ENCODE peak calls at places on chromosomes 11 and 22, in ten cellular contexts. D, Z, M, F, Q, H, A, B, I and P are unnamed samples. For H3K4me1, the result is how much of the 10 kb centered on the place peaks cover.

GRCh38 chr11:36411202-36411640 is 98.9 kb downstream of the TRAF6 start:
- DNase-seq in D (no peak), Z (peak), M (peak), F (no peak), Q (no peak), H (no peak), A (peak), B (peak), I (no peak), P (no peak)

GRCh38 chr22:27492566-27493201 is 308.9 kb downstream of the MN1 start:
- DNase-seq in D (no peak), Z (no peak), M (no peak), F (no peak), Q (no peak), H (no peak), A (no peak), B (no peak), I (no peak), P (no peak)

GRCh38 chr11:31449040-31449439 is 60.4 kb downstream of the IMMP1L start:
- DNase-seq in D (no peak), Z (no peak), M (no peak), F (no peak), Q (no peak), H (no peak), A (no peak), B (no peak), I (no peak), P (no peak)

GRCh38 chr22:46967445-46968358 is 205.3 kb downstream of the TBC1D22A start:
- DNase-seq in D (no peak), Z (no peak), M (no peak), F (no peak), Q (no peak), H (no peak), A (no peak), B (no peak), I (no peak), P (no peak)

GRCh38 chr11:66851698-66852465 is 5.0 kb upstream of the LRFN4 start:
- DNase-seq in D (peak), Z (peak), M (peak), F (no peak), Q (peak), H (no peak), A (no peak), B (no peak), I (no peak), P (no peak)

GRCh38 chr11:13042873-13043338 is 33.8 kb downstream of the RASSF10 start:
- DNase-seq in D (no peak), Z (no peak), M (no peak), F (no peak), Q (no peak), H (no peak), A (no peak), B (no peak), I (peak), P (no peak)

GRCh38 chr11:19766810-19767209 is 54.2 kb downstream of the NAV2 start:
- DNase-seq in D (no peak), Z (no peak), M (no peak), F (no peak), Q (no peak), H (no peak), A (no peak), B (no peak), I (no peak), P (no peak)

GRCh38 chr11:6505577-6506240 is 8.6 kb downstream of the DNHD1 start:
- DNase-seq in D (no peak), Z (no peak), M (no peak), F (peak), Q (peak), H (no peak), A (peak), B (no peak), I (peak), P (peak)

GRCh38 chr22:45969801-45970464 is 7.0 kb downstream of the WNT7B start:
- DNase-seq in D (no peak), Z (no peak), M (no peak), F (no peak), Q (no peak), H (no peak), A (no peak), B (no peak), I (no peak), P (no peak)

GRCh38 chr11:460331-461199 is 10.5 kb downstream of the PTDSS2 start:
- DNase-seq in D (no peak), Z (no peak), M (peak), F (no peak), Q (peak), H (no peak), A (no peak), B (no peak), I (no peak), P (no peak)

GRCh38 chr11:3959918-3960295 is 104.4 kb downstream of the STIM1 start:
- DNase-seq in D (no peak), Z (no peak), M (no peak), F (no peak), Q (no peak), H (no peak), A (no peak), B (no peak), I (no peak), P (no peak)

GRCh38 chr11:17256512-17256911 is 20.0 kb upstream of the NUCB2 start:
- DNase-seq in D (no peak), Z (no peak), M (no peak), F (no peak), Q (no peak), H (no peak), A (peak), B (no peak), I (no peak), P (no peak)

GRCh38 chr11:27444801-27445215 is 27.8 kb downstream of the LGR4 start:
- DNase-seq in D (no peak), Z (no peak), M (no peak), F (no peak), Q (no peak), H (no peak), A (no peak), B (no peak), I (peak), P (no peak)

GRCh38 chr22:25095869-25096268 is 103.8 kb upstream of the CRYBB3 start:
- DNase-seq in D (no peak), Z (no peak), M (no peak), F (no peak), Q (no peak), H (no peak), A (no peak), B (no peak), I (no peak), P (no peak)

GRCh38 chr11:125724125-125724524 is 22.0 kb upstream of the PATE1 start:
- DNase-seq in D (no peak), Z (no peak), M (no peak), F (peak), Q (no peak), H (no peak), A (peak), B (no peak), I (peak), P (no peak)

GRCh38 chr22:19966908-19967750 is 25.5 kb upstream of the TXNRD2 start:
- DNase-seq in D (no peak), Z (no peak), M (no peak), F (no peak), Q (no peak), H (no peak), A (peak), B (no peak), I (no peak), P (no peak)

GRCh38 chr11:1442163-1442562 is 44.4 kb downstream of the MOB2 start:
- DNase-seq in D (no peak), Z (no peak), M (no peak), F (no peak), Q (peak), H (no peak), A (no peak), B (no peak), I (no peak), P (no peak)

GRCh38 chr11:114073506-114074381 is 14.2 kb downstream of the ZBTB16 start:
- DNase-seq in D (no peak), Z (no peak), M (no peak), F (no peak), Q (no peak), H (no peak), A (no peak), B (no peak), I (no peak), P (no peak)

GRCh38 chr11:83292709-83293435 is 6.7 kb upstream of the CCDC90B start:
- DNase-seq in D (no peak), Z (no peak), M (no peak), F (peak), Q (peak), H (no peak), A (peak), B (no peak), I (peak), P (peak)

GRCh38 chr11:13114566-13115465 is 105.7 kb downstream of the RASSF10 start:
- DNase-seq in D (no peak), Z (peak), M (no peak), F (no peak), Q (peak), H (peak), A (no peak), B (peak), I (peak), P (peak)

GRCh38 chr11:13638436-13638835 is 30.0 kb upstream of the FAR1 start:
- DNase-seq in D (no peak), Z (no peak), M (no peak), F (no peak), Q (no peak), H (no peak), A (no peak), B (peak), I (no peak), P (no peak)

GRCh38 chr11:27028653-27029052 is 12.0 kb upstream of the BBOX1 start:
- DNase-seq in D (no peak), Z (no peak), M (no peak), F (no peak), Q (no peak), H (no peak), A (no peak), B (no peak), I (no peak), P (no peak)

GRCh38 chr11:83195176-83195531 is 1.6 kb downstream of the ANKRD42 start:
- DNase-seq in D (no peak), Z (no peak), M (no peak), F (no peak), Q (no peak), H (no peak), A (no peak), B (no peak), I (no peak), P (no peak)

GRCh38 chr11:27679136-27680015 is 20.9 kb downstream of the BDNF start:
- DNase-seq in D (no peak), Z (no peak), M (no peak), F (no peak), Q (no peak), H (no peak), A (no peak), B (no peak), I (no peak), P (no peak)

GRCh38 chr11:39741066-39741465 is 1718.4 kb downstream of the LRRC4C start:
- DNase-seq in D (no peak), Z (no peak), M (no peak), F (no peak), Q (no peak), H (no peak), A (no peak), B (no peak), I (no peak), P (no peak)

GRCh38 chr11:30914143-30914762 is 328.1 kb upstream of the MPPED2 start:
- DNase-seq in D (no peak), Z (peak), M (peak), F (peak), Q (no peak), H (peak), A (peak), B (no peak), I (peak), P (peak)

GRCh38 chr11:36454991-36455611 is 55.0 kb downstream of the TRAF6 start:
- DNase-seq in D (no peak), Z (no peak), M (no peak), F (no peak), Q (no peak), H (no peak), A (no peak), B (no peak), I (no peak), P (no peak)

GRCh38 chr11:18934195-18934808 is 4.9 kb downstream of the MRGPRX1 start:
- DNase-seq in D (no peak), Z (no peak), M (no peak), F (no peak), Q (no peak), H (no peak), A (no peak), B (no peak), I (no peak), P (no peak)

GRCh38 chr11:79352304-79352703 is 88.5 kb downstream of the TENM4 start:
- DNase-seq in D (no peak), Z (no peak), M (no peak), F (no peak), Q (no peak), H (no peak), A (no peak), B (no peak), I (no peak), P (no peak)

GRCh38 chr11:114892381-114893197 is 214.3 kb downstream of the NXPE2 start:
- DNase-seq in D (no peak), Z (no peak), M (no peak), F (no peak), Q (peak), H (no peak), A (no peak), B (no peak), I (no peak), P (no peak)

GRCh38 chr11:105641433-105641832 is 31.6 kb downstream of the GRIA4 start:
- DNase-seq in D (no peak), Z (no peak), M (no peak), F (no peak), Q (no peak), H (no peak), A (no peak), B (no peak), I (no peak), P (no peak)

GRCh38 chr11:19398772-19399542 is 158.2 kb upstream of the E2F8 start:
- DNase-seq in D (no peak), Z (peak), M (no peak), F (no peak), Q (no peak), H (no peak), A (no peak), B (no peak), I (no peak), P (no peak)

GRCh38 chr11:86593833-86594232 is 78.6 kb downstream of the ME3 start:
- DNase-seq in D (no peak), Z (no peak), M (no peak), F (no peak), Q (no peak), H (no peak), A (peak), B (no peak), I (no peak), P (no peak)

GRCh38 chr11:22082788-22083187 is 110.1 kb upstream of the ANO5 start:
- DNase-seq in D (no peak), Z (no peak), M (no peak), F (no peak), Q (no peak), H (no peak), A (no peak), B (no peak), I (no peak), P (no peak)

GRCh38 chr22:40116496-40117200 is 61.1 kb upstream of the TNRC6B start:
- DNase-seq in D (no peak), Z (no peak), M (no peak), F (no peak), Q (no peak), H (no peak), A (no peak), B (no peak), I (no peak), P (no peak)
- H3K4me1 ChIP-seq in D (under half), Z (under half), M (under half), F (under half), Q (under half), H (under half), A (under half), B (under half), I (under half), P (under half)

GRCh38 chr11:87926250-87926970 is 248.8 kb downstream of the RAB38 start:
- DNase-seq in D (no peak), Z (no peak), M (no peak), F (peak), Q (no peak), H (no peak), A (no peak), B (no peak), I (no peak), P (no peak)
- TF ChIP-seq POLR2A in D (no peak), Z (no peak), M (no peak), F (no peak), Q (no peak), H (no peak), A (no peak), B (no peak), I (no peak), P (no peak)

GRCh38 chr22:35839811-35840739 is 122.4 kb downstream of the APOL5 start:
- DNase-seq in D (peak), Z (peak), M (peak), F (peak), Q (peak), H (peak), A (peak), B (peak), I (no peak), P (peak)
- TF ChIP-seq POLR2AphosphoS5 in D (no peak), Z (peak), M (no peak), F (peak), Q (no peak), H (no peak), A (peak), B (peak), I (no peak), P (no peak)

DNA sequence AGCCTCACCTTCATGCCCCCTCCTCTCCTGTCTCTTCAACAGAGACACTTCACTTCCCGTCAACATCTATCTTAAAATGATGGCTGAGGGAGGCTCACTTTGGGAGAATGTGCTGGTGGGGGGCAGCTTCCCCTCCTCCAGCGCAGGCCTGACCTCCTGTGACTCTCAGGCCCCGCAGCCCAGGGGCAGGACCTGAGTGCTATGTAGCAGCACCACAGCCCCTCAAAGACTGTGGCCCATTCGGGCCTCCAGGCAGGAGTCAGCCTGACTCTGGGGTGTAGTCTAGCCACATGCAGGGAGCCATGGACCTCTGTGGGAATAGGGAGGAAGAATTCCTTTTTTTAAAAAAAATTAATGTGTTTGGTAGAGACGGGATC is 43.7 kb downstream of the DKK3 start:
- DNase-seq in D (no peak), Z (no peak), M (peak), F (no peak), Q (no peak), H (no peak), A (no peak), B (no peak), I (no peak), P (no peak)
- H3K4me1 ChIP-seq in D (under half), Z (under half), M (under half), F (under half), Q (under half), H (under half), A (under half), B (under half), I (under half), P (under half)

GRCh38 chr11:46272816-46273427 is 4.5 kb upstream of the CREB3L1 start:
- DNase-seq in D (no peak), Z (peak), M (peak), F (no peak), Q (no peak), H (no peak), A (peak), B (peak), I (no peak), P (peak)
- TF ChIP-seq POLR2A in D (no peak), Z (no peak), M (no peak), F (no peak), Q (no peak), H (no peak), A (no peak), B (peak), I (no peak), P (no peak)

DNA sequence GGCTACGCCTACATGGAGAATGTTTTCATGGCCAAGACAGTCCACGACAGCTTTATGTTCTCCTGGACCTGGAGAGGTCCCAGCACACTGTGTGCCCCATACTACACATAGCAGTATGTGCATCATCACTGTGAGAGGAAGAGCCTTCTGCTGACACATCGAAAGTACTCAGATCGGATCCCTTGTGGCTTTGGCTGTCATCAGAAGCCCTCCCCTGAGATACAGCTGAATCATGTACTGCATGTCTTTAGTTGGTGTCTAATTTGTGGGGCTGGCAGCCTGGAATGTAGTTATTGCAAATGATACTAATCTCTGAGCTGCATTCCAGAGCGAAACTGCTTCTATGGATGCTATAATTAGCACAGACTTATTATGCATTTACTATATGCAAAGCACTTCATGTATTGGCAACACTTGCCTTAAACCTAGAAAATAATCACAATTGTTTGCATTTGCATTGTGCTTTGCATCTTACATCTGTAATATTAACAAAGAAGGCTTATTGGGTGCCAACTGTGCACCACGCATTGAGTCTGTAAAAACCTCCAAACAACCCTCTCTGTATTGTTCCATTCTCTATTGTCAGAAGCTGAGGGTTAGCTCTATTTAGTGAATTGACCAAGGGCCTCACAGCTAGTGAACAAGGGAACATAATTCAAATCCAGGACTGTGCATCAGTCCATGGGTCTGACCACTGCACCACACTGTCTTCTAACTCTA is 89.2 kb upstream of the CRTAM start:
- DNase-seq in D (no peak), Z (peak), M (no peak), F (no peak), Q (no peak), H (no peak), A (peak), B (peak), I (no peak), P (no peak)
- TF ChIP-seq POLR2AphosphoS5 in D (no peak), Z (no peak), M (no peak), F (no peak), Q (no peak), H (no peak), A (no peak), B (peak), I (no peak), P (no peak)

DNA sequence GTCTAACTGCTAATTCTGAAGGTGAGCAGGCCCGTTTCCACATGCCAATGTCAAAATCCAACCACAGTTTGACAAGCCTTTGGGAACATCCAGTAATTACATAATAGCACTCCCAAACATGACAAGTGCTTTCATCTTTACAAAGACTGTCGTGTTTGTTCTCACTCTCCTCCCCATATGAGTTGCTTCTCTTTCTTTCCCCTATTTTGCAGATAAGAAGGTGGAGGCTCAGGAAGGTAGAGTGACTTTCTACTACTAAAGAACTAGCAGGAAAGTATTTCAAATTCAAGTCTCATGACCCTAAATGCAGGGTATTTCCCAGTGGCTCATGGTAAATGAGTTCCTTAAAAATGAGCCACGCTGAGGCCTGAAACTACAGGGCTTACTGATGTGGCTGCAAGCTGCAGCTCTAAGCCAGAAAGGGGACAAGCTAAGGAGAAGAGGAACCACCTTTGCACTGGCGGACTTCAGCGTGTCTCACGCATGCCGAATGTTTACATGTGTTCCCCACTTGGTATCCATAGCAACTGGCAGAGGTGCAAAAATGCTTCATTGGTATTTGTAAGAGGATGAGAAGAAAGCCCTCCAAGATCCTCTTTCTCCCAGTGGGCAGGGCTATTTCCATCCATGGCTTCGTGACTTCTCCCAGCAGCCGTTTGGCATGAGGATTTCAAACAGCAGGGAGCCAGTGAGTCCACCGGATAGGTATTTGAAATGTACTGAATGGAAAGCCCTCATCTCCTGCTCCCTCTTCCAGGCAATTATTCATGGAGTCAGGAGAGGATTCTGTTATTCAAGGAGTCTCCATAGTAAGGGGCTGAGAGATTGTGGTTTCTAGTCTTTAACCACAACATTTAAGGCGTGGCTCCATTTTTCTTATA is 55.5 kb upstream of the CD44 start:
- DNase-seq in D (no peak), Z (peak), M (peak), F (peak), Q (no peak), H (no peak), A (no peak), B (peak), I (no peak), P (peak)
- H3K4me1 ChIP-seq in D (half or more), Z (under half), M (half or more), F (under half), Q (under half), H (under half), A (under half), B (under half), I (under half), P (under half)